ENCODE peak calls at places on chromosomes 16 and 17, in nine cellular contexts. P is AG10803; C is body of pancreas; I is tibial nerve; H is cardiac fibroblast; W is astrocyte of the spinal cord; X is CD4-positive, alpha-beta T cell; G is adrenal gland; S is neural progenitor cell. M is an unnamed sample.
A peak's percentile ranks its signal among the peaks of the same experiment; 100 is the strongest.

GRCh38 chr17:72305472-72305871 is 184.7 kb downstream of the SOX9 start:
- DNase-seq in C (no peak), I (no peak), S (no peak), W (peak; percentile 17), H (no peak), X (no peak), P (no peak), G (no peak), M (no peak)

GRCh38 chr16:30660424-30661251 is 2.4 kb downstream of the FBRS start:
- DNase-seq in S (no peak), C (no peak), G (peak; percentile 28), X (peak; percentile 62), W (peak; percentile 19), H (peak; percentile 61), I (no peak), P (no peak), M (no peak)

GRCh38 chr17:38418069-38418692 is 10.1 kb upstream of the ARHGAP23 start:
- DNase-seq in C (no peak), W (no peak), P (no peak), I (no peak), S (no peak), G (no peak), H (no peak), X (no peak), M (no peak)

GRCh38 chr16:2229091-2229490 is 5.7 kb downstream of the E4F1 start:
- DNase-seq in X (no peak), W (no peak), P (no peak), H (no peak), G (no peak), I (no peak), S (no peak), C (no peak), M (no peak)

GRCh38 chr17:4365628-4366311 is 705 bp downstream of the UBE2G1 start:
- DNase-seq in G (peak; percentile 58), X (peak; percentile 19), C (peak; percentile 45), I (no peak), H (no peak), W (peak; percentile 16), S (peak; percentile 80), P (no peak), M (no peak)

GRCh38 chr17:33522623-33523022 is 229.5 kb upstream of the ASIC2 start:
- DNase-seq in P (no peak), W (no peak), C (no peak), I (no peak), S (peak; percentile 47), X (no peak), G (no peak), H (no peak), M (no peak)

GRCh38 chr17:73532441-73532901 is 111.8 kb downstream of the SDK2 start:
- DNase-seq in W (no peak), H (no peak), I (no peak), P (no peak), X (no peak), S (no peak), C (no peak), G (no peak), M (no peak)

GRCh38 chr17:4664230-4664629 is 22.8 kb upstream of the ALOX15 start:
- DNase-seq in W (no peak), P (no peak), X (no peak), G (no peak), S (no peak), H (no peak), C (no peak), I (no peak), M (no peak)

GRCh38 chr17:50026901-50027638 is 28.8 kb upstream of the ITGA3 start:
- DNase-seq in W (peak; percentile 77), S (peak; percentile 76), I (peak; percentile 94), X (peak; percentile 68), H (peak; percentile 89), P (peak; percentile 72), G (peak; percentile 94), C (peak; percentile 89), M (peak; percentile 58)

GRCh38 chr16:35215287-35215686 is 1755.9 kb downstream of the TP53TG3F start:
- DNase-seq in S (no peak), I (no peak), H (no peak), G (no peak), X (no peak), P (no peak), C (no peak), W (no peak), M (no peak)

GRCh38 chr17:22300177-22300576 is 607.9 kb downstream of the KCNJ18 start:
- DNase-seq in P (no peak), H (no peak), X (no peak), G (no peak), C (no peak), I (no peak), W (no peak), S (no peak), M (no peak)

GRCh38 chr17:4480929-4481898 is 17.5 kb upstream of the SPNS2 start:
- DNase-seq in C (no peak), I (no peak), X (peak; percentile 14), H (no peak), P (no peak), W (no peak), G (no peak), S (no peak), M (no peak)

GRCh38 chr16:26672206-26672605 is 394.5 kb upstream of the C16orf82 start:
- DNase-seq in P (no peak), C (no peak), W (no peak), S (no peak), X (no peak), I (no peak), H (no peak), G (no peak), M (no peak)

GRCh38 chr16:30005341-30006094 is 5.3 kb downstream of the DOC2A start:
- DNase-seq in S (peak; percentile 70), H (peak; percentile 52), P (peak; percentile 51), C (peak; percentile 39), X (no peak), W (no peak), G (peak; percentile 51), I (no peak), M (peak; percentile 14)

GRCh38 chr16:25371342-25371741 is 113.7 kb upstream of the ZKSCAN2 start:
- DNase-seq in S (no peak), G (no peak), C (no peak), H (no peak), W (no peak), P (no peak), X (no peak), I (no peak), M (no peak)

GRCh38 chr16:25367773-25368172 is 110.1 kb upstream of the ZKSCAN2 start:
- DNase-seq in I (no peak), C (no peak), G (no peak), H (no peak), W (no peak), P (no peak), S (no peak), X (no peak), M (no peak)

DNA sequence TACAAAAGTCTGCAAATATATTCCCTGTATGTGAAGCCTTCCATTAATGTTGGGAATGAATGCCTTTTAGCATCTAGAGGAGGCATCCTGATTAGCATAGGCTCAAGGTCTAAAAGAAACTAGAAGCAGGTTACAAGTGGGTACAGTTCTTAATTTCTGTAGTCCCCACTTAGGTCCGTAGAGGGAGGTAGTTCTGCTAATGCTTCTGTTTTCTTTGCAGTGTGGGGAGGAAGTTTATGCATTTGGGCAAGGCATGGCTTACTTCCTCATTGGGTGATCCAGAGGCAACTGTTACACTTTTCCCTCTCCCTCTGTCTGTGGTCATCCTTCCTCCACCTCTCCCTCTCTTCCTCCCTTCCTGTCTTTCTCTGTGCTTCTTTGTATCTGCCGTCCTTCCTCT is 108.4 kb upstream of the ZKSCAN2 start:
- DNase-seq in S (no peak), I (no peak), P (no peak), H (no peak), C (no peak), W (no peak), X (no peak), G (no peak), M (no peak)
- TF ChIP-seq CTCF in S (peak; percentile 22), I (no peak), P (no peak), H (no peak), C (no peak), W (no peak), X (no peak), G (no peak), M (no peak)

DNA sequence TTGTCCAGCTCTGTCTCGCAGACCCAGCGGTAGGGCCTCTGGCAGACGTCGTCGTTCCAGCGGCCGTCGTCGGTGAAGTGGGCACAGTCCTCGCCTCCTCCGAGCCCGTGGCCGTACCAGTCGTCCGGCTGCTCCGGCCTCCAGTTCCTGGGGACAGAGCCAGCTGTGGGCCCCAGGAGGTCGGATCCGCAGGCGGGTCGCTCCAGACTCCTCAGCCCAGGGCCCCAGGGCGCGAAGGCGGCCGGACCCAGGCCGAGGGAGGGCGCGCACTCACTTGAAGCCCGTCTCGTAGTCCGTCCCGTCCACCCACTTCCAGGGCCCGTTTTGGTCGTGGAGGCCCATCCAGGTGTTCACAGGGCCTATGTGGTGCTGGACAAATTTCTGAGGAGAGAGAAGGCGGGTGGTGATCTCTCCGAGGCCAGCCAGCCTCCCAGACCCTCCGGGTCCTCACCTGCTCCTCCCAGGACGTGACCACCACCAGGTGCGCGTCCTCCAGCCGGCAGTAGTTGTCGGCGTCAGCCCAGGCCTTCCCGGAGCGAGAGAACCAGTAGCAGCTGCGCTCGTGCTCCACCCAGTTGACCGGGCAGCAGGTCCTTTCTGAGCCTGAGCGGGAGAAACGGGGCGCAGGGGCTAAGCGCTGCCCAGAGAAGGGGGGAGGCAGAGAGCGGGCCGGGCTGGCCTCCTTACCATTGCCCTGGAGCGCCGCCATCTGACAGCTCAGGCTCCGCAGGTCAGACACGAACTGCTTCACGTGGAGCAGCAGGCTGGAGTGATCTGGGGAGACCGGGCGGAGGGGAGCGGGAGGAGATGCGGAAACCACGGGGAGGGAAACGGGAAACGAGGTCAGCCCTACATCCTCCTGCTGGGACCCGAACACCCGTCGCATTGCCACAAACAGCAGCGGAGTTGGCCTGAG is 5.2 kb downstream of the ASGR1 start:
- DNase-seq in C (peak; percentile 52), P (no peak), W (peak; percentile 20), G (no peak), S (peak; percentile 93), X (peak; percentile 27), I (peak; percentile 52), H (no peak), M (no peak)
- TF ChIP-seq CTCF in C (peak; percentile 27), P (no peak), W (no peak), G (no peak), S (peak; percentile 60), X (no peak), I (no peak), H (no peak), M (no peak)

DNA sequence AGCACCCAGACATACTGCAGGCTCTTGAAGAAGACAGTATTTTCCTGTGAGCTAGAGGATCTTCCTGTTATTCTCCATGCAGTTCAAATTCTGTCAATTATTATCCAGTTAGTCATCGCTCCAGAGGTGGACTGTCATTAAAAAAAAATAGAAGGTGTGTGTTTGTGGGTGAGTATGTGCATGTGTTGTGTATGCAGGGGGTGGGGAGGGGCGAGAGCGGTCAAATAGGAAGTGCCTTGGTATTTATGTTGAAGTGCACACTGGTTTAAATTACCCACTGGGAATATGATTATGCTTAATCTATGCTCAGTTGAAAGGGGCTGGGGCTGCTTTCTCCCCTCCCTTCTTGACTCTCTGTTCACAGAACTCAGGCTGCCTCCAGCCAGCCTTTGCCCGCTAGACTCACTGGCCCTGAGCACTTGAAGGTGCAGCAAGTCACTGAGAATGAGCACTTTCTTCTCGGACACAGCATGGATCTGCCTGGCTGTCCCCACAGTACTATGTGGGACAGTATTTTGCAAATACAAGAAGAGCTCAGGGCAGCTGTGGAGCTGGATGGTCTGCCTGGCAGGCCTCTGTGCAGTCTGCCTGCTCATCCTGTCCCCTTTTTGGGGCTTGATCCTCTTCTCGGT is at the start of gene HSD17B2:
- DNase-seq in W (peak; percentile 15), C (no peak), P (peak; percentile 14), G (no peak), H (peak; percentile 4), S (no peak), I (no peak), X (no peak), M (no peak)
- TF ChIP-seq CTCF in W (no peak), C (no peak), P (no peak), G (no peak), H (no peak), S (no peak), I (no peak), X (no peak), M (no peak)

GRCh38 chr16:87703071-87703470 is 62.7 kb downstream of the KLHDC4 start:
- DNase-seq in P (no peak), I (no peak), W (no peak), X (no peak), H (no peak), G (no peak), S (no peak), C (no peak), M (no peak)
- TF ChIP-seq CTCF in P (no peak), I (no peak), W (no peak), X (no peak), H (no peak), G (no peak), S (no peak), C (no peak), M (no peak)